ENCODE peak calls at places on chromosomes 16 and 17, in nine cellular contexts. One of them, this sample, is unnamed.

GRCh38 chr17:57629470-57629869 is 115.6 kb downstream of the CCDC182 start:
- ATAC-seq in naive thymus-derived CD8-positive, alpha-beta T cell: no peak
- ATAC-seq in CD8-positive, alpha-beta T cell: no peak
- ATAC-seq in left lung: peak
- ATAC-seq in PC-3: no peak
- ATAC-seq in naive B cell: peak
- ATAC-seq in effector memory CD8-positive, alpha-beta T cell: peak
- ATAC-seq in activated naive CD8-positive, alpha-beta T cell treated with anti-CD3 and anti-CD28 coated beads, Interleukin-2, amount 50 U/mL, for 24 hours: peak
- ATAC-seq in A549: no peak
- ATAC-seq in this sample: peak

GRCh38 chr17:78434455-78435329 is 56.2 kb downstream of the PGS1 start:
- ATAC-seq in activated naive CD8-positive, alpha-beta T cell treated with anti-CD3 and anti-CD28 coated beads, Interleukin-2, amount 50 U/mL, for 24 hours: no peak
- ATAC-seq in CD8-positive, alpha-beta T cell: no peak
- ATAC-seq in left lung: no peak
- ATAC-seq in naive thymus-derived CD8-positive, alpha-beta T cell: no peak
- ATAC-seq in effector memory CD8-positive, alpha-beta T cell: no peak
- ATAC-seq in A549: peak
- ATAC-seq in naive B cell: no peak
- ATAC-seq in PC-3: no peak
- ATAC-seq in this sample: no peak

GRCh38 chr16:52993179-52993578 is 59.5 kb downstream of the CHD9NB start:
- ATAC-seq in effector memory CD8-positive, alpha-beta T cell: no peak
- ATAC-seq in left lung: no peak
- ATAC-seq in CD8-positive, alpha-beta T cell: no peak
- ATAC-seq in naive thymus-derived CD8-positive, alpha-beta T cell: no peak
- ATAC-seq in activated naive CD8-positive, alpha-beta T cell treated with anti-CD3 and anti-CD28 coated beads, Interleukin-2, amount 50 U/mL, for 24 hours: peak
- ATAC-seq in naive B cell: no peak
- ATAC-seq in PC-3: no peak
- ATAC-seq in A549: no peak
- ATAC-seq in this sample: peak

GRCh38 chr17:33640629-33641028 is 347.5 kb upstream of the ASIC2 start:
- ATAC-seq in effector memory CD8-positive, alpha-beta T cell: no peak
- ATAC-seq in A549: no peak
- ATAC-seq in naive thymus-derived CD8-positive, alpha-beta T cell: no peak
- ATAC-seq in left lung: no peak
- ATAC-seq in PC-3: no peak
- ATAC-seq in CD8-positive, alpha-beta T cell: no peak
- ATAC-seq in activated naive CD8-positive, alpha-beta T cell treated with anti-CD3 and anti-CD28 coated beads, Interleukin-2, amount 50 U/mL, for 24 hours: no peak
- ATAC-seq in naive B cell: no peak
- ATAC-seq in this sample: no peak

GRCh38 chr17:64259922-64260321 is 3.1 kb downstream of the TEX2 start:
- ATAC-seq in left lung: no peak
- ATAC-seq in naive B cell: no peak
- ATAC-seq in PC-3: no peak
- ATAC-seq in activated naive CD8-positive, alpha-beta T cell treated with anti-CD3 and anti-CD28 coated beads, Interleukin-2, amount 50 U/mL, for 24 hours: no peak
- ATAC-seq in A549: no peak
- ATAC-seq in naive thymus-derived CD8-positive, alpha-beta T cell: no peak
- ATAC-seq in effector memory CD8-positive, alpha-beta T cell: no peak
- ATAC-seq in CD8-positive, alpha-beta T cell: no peak
- ATAC-seq in this sample: no peak

GRCh38 chr16:48378836-48379235 is 6.4 kb downstream of the SIAH1 start:
- ATAC-seq in left lung: peak
- ATAC-seq in A549: peak
- ATAC-seq in naive thymus-derived CD8-positive, alpha-beta T cell: peak
- ATAC-seq in PC-3: no peak
- ATAC-seq in effector memory CD8-positive, alpha-beta T cell: no peak
- ATAC-seq in naive B cell: peak
- ATAC-seq in activated naive CD8-positive, alpha-beta T cell treated with anti-CD3 and anti-CD28 coated beads, Interleukin-2, amount 50 U/mL, for 24 hours: no peak
- ATAC-seq in CD8-positive, alpha-beta T cell: no peak
- ATAC-seq in this sample: no peak

GRCh38 chr16:57485091-57485915 is 990 bp downstream of the DOK4 start:
- ATAC-seq in left lung: peak
- ATAC-seq in effector memory CD8-positive, alpha-beta T cell: no peak
- ATAC-seq in A549: no peak
- ATAC-seq in naive B cell: no peak
- ATAC-seq in PC-3: no peak
- ATAC-seq in activated naive CD8-positive, alpha-beta T cell treated with anti-CD3 and anti-CD28 coated beads, Interleukin-2, amount 50 U/mL, for 24 hours: no peak
- ATAC-seq in CD8-positive, alpha-beta T cell: no peak
- ATAC-seq in naive thymus-derived CD8-positive, alpha-beta T cell: no peak
- ATAC-seq in this sample: no peak

GRCh38 chr16:23131841-23132576 is 17.2 kb downstream of the USP31 start:
- ATAC-seq in effector memory CD8-positive, alpha-beta T cell: no peak
- ATAC-seq in naive B cell: no peak
- ATAC-seq in CD8-positive, alpha-beta T cell: no peak
- ATAC-seq in PC-3: no peak
- ATAC-seq in activated naive CD8-positive, alpha-beta T cell treated with anti-CD3 and anti-CD28 coated beads, Interleukin-2, amount 50 U/mL, for 24 hours: no peak
- ATAC-seq in A549: no peak
- ATAC-seq in left lung: peak
- ATAC-seq in naive thymus-derived CD8-positive, alpha-beta T cell: no peak
- ATAC-seq in this sample: no peak

GRCh38 chr17:28662527-28662829 is 473 bp downstream of the SUPT6H start:
- ATAC-seq in A549: peak
- ATAC-seq in activated naive CD8-positive, alpha-beta T cell treated with anti-CD3 and anti-CD28 coated beads, Interleukin-2, amount 50 U/mL, for 24 hours: no peak
- ATAC-seq in CD8-positive, alpha-beta T cell: no peak
- ATAC-seq in PC-3: peak
- ATAC-seq in naive thymus-derived CD8-positive, alpha-beta T cell: no peak
- ATAC-seq in effector memory CD8-positive, alpha-beta T cell: no peak
- ATAC-seq in naive B cell: no peak
- ATAC-seq in left lung: peak
- ATAC-seq in this sample: no peak

GRCh38 chr16:84569382-84569987 is 48.4 kb downstream of the COTL1 start:
- ATAC-seq in CD8-positive, alpha-beta T cell: no peak
- ATAC-seq in naive B cell: peak
- ATAC-seq in A549: no peak
- ATAC-seq in naive thymus-derived CD8-positive, alpha-beta T cell: no peak
- ATAC-seq in PC-3: no peak
- ATAC-seq in activated naive CD8-positive, alpha-beta T cell treated with anti-CD3 and anti-CD28 coated beads, Interleukin-2, amount 50 U/mL, for 24 hours: no peak
- ATAC-seq in left lung: peak
- ATAC-seq in effector memory CD8-positive, alpha-beta T cell: peak
- ATAC-seq in this sample: peak

GRCh38 chr17:76417499-76418143 is 33.2 kb downstream of the SPHK1 start:
- ATAC-seq in effector memory CD8-positive, alpha-beta T cell: no peak
- ATAC-seq in A549: no peak
- ATAC-seq in left lung: peak
- ATAC-seq in PC-3: peak
- ATAC-seq in naive thymus-derived CD8-positive, alpha-beta T cell: no peak
- ATAC-seq in CD8-positive, alpha-beta T cell: no peak
- ATAC-seq in naive B cell: peak
- ATAC-seq in activated naive CD8-positive, alpha-beta T cell treated with anti-CD3 and anti-CD28 coated beads, Interleukin-2, amount 50 U/mL, for 24 hours: no peak
- ATAC-seq in this sample: no peak

GRCh38 chr16:29804455-29805231 is 1.7 kb upstream of the MAZ start:
- ATAC-seq in activated naive CD8-positive, alpha-beta T cell treated with anti-CD3 and anti-CD28 coated beads, Interleukin-2, amount 50 U/mL, for 24 hours: peak
- ATAC-seq in effector memory CD8-positive, alpha-beta T cell: no peak
- ATAC-seq in left lung: peak
- ATAC-seq in A549: peak
- ATAC-seq in naive thymus-derived CD8-positive, alpha-beta T cell: peak
- ATAC-seq in naive B cell: no peak
- ATAC-seq in CD8-positive, alpha-beta T cell: no peak
- ATAC-seq in PC-3: no peak
- ATAC-seq in this sample: no peak

GRCh38 chr17:43380307-43380706 is 18.5 kb upstream of the ARL4D start:
- ATAC-seq in PC-3: no peak
- ATAC-seq in left lung: no peak
- ATAC-seq in CD8-positive, alpha-beta T cell: no peak
- ATAC-seq in naive thymus-derived CD8-positive, alpha-beta T cell: no peak
- ATAC-seq in effector memory CD8-positive, alpha-beta T cell: no peak
- ATAC-seq in A549: no peak
- ATAC-seq in naive B cell: no peak
- ATAC-seq in activated naive CD8-positive, alpha-beta T cell treated with anti-CD3 and anti-CD28 coated beads, Interleukin-2, amount 50 U/mL, for 24 hours: no peak
- ATAC-seq in this sample: no peak

GRCh38 chr16:74026373-74027281 is 270.0 kb upstream of the PSMD7 start:
- ATAC-seq in CD8-positive, alpha-beta T cell: no peak
- ATAC-seq in activated naive CD8-positive, alpha-beta T cell treated with anti-CD3 and anti-CD28 coated beads, Interleukin-2, amount 50 U/mL, for 24 hours: no peak
- ATAC-seq in naive thymus-derived CD8-positive, alpha-beta T cell: no peak
- ATAC-seq in effector memory CD8-positive, alpha-beta T cell: no peak
- ATAC-seq in A549: no peak
- ATAC-seq in naive B cell: no peak
- ATAC-seq in PC-3: no peak
- ATAC-seq in left lung: no peak
- ATAC-seq in this sample: no peak

GRCh38 chr16:66549284-66550131 is at the start of gene TK2:
- ATAC-seq in A549: peak
- ATAC-seq in CD8-positive, alpha-beta T cell: peak
- ATAC-seq in effector memory CD8-positive, alpha-beta T cell: peak
- ATAC-seq in naive thymus-derived CD8-positive, alpha-beta T cell: peak
- ATAC-seq in activated naive CD8-positive, alpha-beta T cell treated with anti-CD3 and anti-CD28 coated beads, Interleukin-2, amount 50 U/mL, for 24 hours: peak
- ATAC-seq in left lung: peak
- ATAC-seq in naive B cell: peak
- ATAC-seq in PC-3: peak
- ATAC-seq in this sample: peak

GRCh38 chr16:26360867-26361266 is 669.1 kb downstream of the HS3ST4 start:
- ATAC-seq in A549: no peak
- ATAC-seq in activated naive CD8-positive, alpha-beta T cell treated with anti-CD3 and anti-CD28 coated beads, Interleukin-2, amount 50 U/mL, for 24 hours: no peak
- ATAC-seq in PC-3: no peak
- ATAC-seq in left lung: no peak
- ATAC-seq in effector memory CD8-positive, alpha-beta T cell: no peak
- ATAC-seq in naive B cell: no peak
- ATAC-seq in CD8-positive, alpha-beta T cell: no peak
- ATAC-seq in naive thymus-derived CD8-positive, alpha-beta T cell: no peak
- ATAC-seq in this sample: no peak

GRCh38 chr16:30166202-30166902 is 17.1 kb upstream of the CORO1A start:
- ATAC-seq in naive B cell: peak
- ATAC-seq in PC-3: no peak
- ATAC-seq in effector memory CD8-positive, alpha-beta T cell: peak
- ATAC-seq in A549: no peak
- ATAC-seq in left lung: peak
- ATAC-seq in CD8-positive, alpha-beta T cell: peak
- ATAC-seq in naive thymus-derived CD8-positive, alpha-beta T cell: peak
- ATAC-seq in activated naive CD8-positive, alpha-beta T cell treated with anti-CD3 and anti-CD28 coated beads, Interleukin-2, amount 50 U/mL, for 24 hours: peak
- ATAC-seq in this sample: peak

GRCh38 chr17:44503080-44503842 is at the start of gene GPATCH8:
- ATAC-seq in A549: peak
- ATAC-seq in naive B cell: peak
- ATAC-seq in CD8-positive, alpha-beta T cell: peak
- ATAC-seq in left lung: peak
- ATAC-seq in PC-3: peak
- ATAC-seq in naive thymus-derived CD8-positive, alpha-beta T cell: peak
- ATAC-seq in effector memory CD8-positive, alpha-beta T cell: peak
- ATAC-seq in activated naive CD8-positive, alpha-beta T cell treated with anti-CD3 and anti-CD28 coated beads, Interleukin-2, amount 50 U/mL, for 24 hours: peak
- ATAC-seq in this sample: peak

GRCh38 chr17:13114601-13115024 is 96.8 kb upstream of the ELAC2 start:
- ATAC-seq in naive B cell: no peak
- ATAC-seq in A549: peak
- ATAC-seq in activated naive CD8-positive, alpha-beta T cell treated with anti-CD3 and anti-CD28 coated beads, Interleukin-2, amount 50 U/mL, for 24 hours: peak
- ATAC-seq in CD8-positive, alpha-beta T cell: no peak
- ATAC-seq in naive thymus-derived CD8-positive, alpha-beta T cell: no peak
- ATAC-seq in PC-3: no peak
- ATAC-seq in effector memory CD8-positive, alpha-beta T cell: no peak
- ATAC-seq in left lung: peak
- ATAC-seq in this sample: no peak

GRCh38 chr16:63617047-63617989 is 1504.5 kb downstream of the CDH11 start:
- ATAC-seq in effector memory CD8-positive, alpha-beta T cell: no peak
- ATAC-seq in CD8-positive, alpha-beta T cell: no peak
- ATAC-seq in left lung: peak
- ATAC-seq in PC-3: no peak
- ATAC-seq in A549: peak
- ATAC-seq in naive B cell: no peak
- ATAC-seq in activated naive CD8-positive, alpha-beta T cell treated with anti-CD3 and anti-CD28 coated beads, Interleukin-2, amount 50 U/mL, for 24 hours: no peak
- ATAC-seq in naive thymus-derived CD8-positive, alpha-beta T cell: no peak
- ATAC-seq in this sample: no peak

GRCh38 chr17:43334744-43335400 is 63.9 kb upstream of the ARL4D start:
- ATAC-seq in activated naive CD8-positive, alpha-beta T cell treated with anti-CD3 and anti-CD28 coated beads, Interleukin-2, amount 50 U/mL, for 24 hours: no peak
- ATAC-seq in A549: no peak
- ATAC-seq in left lung: no peak
- ATAC-seq in naive B cell: no peak
- ATAC-seq in PC-3: no peak
- ATAC-seq in naive thymus-derived CD8-positive, alpha-beta T cell: no peak
- ATAC-seq in effector memory CD8-positive, alpha-beta T cell: no peak
- ATAC-seq in CD8-positive, alpha-beta T cell: no peak
- ATAC-seq in this sample: no peak

GRCh38 chr16:24419709-24420108 is 119.7 kb upstream of the RBBP6 start:
- ATAC-seq in effector memory CD8-positive, alpha-beta T cell: no peak
- ATAC-seq in naive thymus-derived CD8-positive, alpha-beta T cell: no peak
- ATAC-seq in A549: no peak
- ATAC-seq in CD8-positive, alpha-beta T cell: no peak
- ATAC-seq in left lung: no peak
- ATAC-seq in PC-3: no peak
- ATAC-seq in activated naive CD8-positive, alpha-beta T cell treated with anti-CD3 and anti-CD28 coated beads, Interleukin-2, amount 50 U/mL, for 24 hours: no peak
- ATAC-seq in naive B cell: peak
- ATAC-seq in this sample: peak

GRCh38 chr17:74176546-74177001 is 26.9 kb upstream of the RPL38 start:
- ATAC-seq in activated naive CD8-positive, alpha-beta T cell treated with anti-CD3 and anti-CD28 coated beads, Interleukin-2, amount 50 U/mL, for 24 hours: peak
- ATAC-seq in left lung: peak
- ATAC-seq in effector memory CD8-positive, alpha-beta T cell: peak
- ATAC-seq in PC-3: peak
- ATAC-seq in naive thymus-derived CD8-positive, alpha-beta T cell: peak
- ATAC-seq in CD8-positive, alpha-beta T cell: no peak
- ATAC-seq in A549: peak
- ATAC-seq in naive B cell: no peak
- ATAC-seq in this sample: peak

GRCh38 chr16:3960049-3960809 is 79.7 kb upstream of the CREBBP start:
- ATAC-seq in effector memory CD8-positive, alpha-beta T cell: no peak
- ATAC-seq in CD8-positive, alpha-beta T cell: no peak
- ATAC-seq in activated naive CD8-positive, alpha-beta T cell treated with anti-CD3 and anti-CD28 coated beads, Interleukin-2, amount 50 U/mL, for 24 hours: no peak
- ATAC-seq in naive B cell: no peak
- ATAC-seq in A549: peak
- ATAC-seq in PC-3: peak
- ATAC-seq in naive thymus-derived CD8-positive, alpha-beta T cell: no peak
- ATAC-seq in left lung: peak
- ATAC-seq in this sample: no peak

GRCh38 chr16:86196687-86197391 is 297.9 kb downstream of the IRF8 start:
- ATAC-seq in naive thymus-derived CD8-positive, alpha-beta T cell: no peak
- ATAC-seq in A549: no peak
- ATAC-seq in naive B cell: no peak
- ATAC-seq in PC-3: no peak
- ATAC-seq in CD8-positive, alpha-beta T cell: no peak
- ATAC-seq in effector memory CD8-positive, alpha-beta T cell: no peak
- ATAC-seq in left lung: no peak
- ATAC-seq in activated naive CD8-positive, alpha-beta T cell treated with anti-CD3 and anti-CD28 coated beads, Interleukin-2, amount 50 U/mL, for 24 hours: no peak
- ATAC-seq in this sample: no peak

GRCh38 chr17:57006040-57006439 is 28.1 kb downstream of the SCPEP1 start:
- ATAC-seq in A549: no peak
- ATAC-seq in effector memory CD8-positive, alpha-beta T cell: no peak
- ATAC-seq in left lung: no peak
- ATAC-seq in CD8-positive, alpha-beta T cell: no peak
- ATAC-seq in naive B cell: no peak
- ATAC-seq in PC-3: no peak
- ATAC-seq in naive thymus-derived CD8-positive, alpha-beta T cell: no peak
- ATAC-seq in activated naive CD8-positive, alpha-beta T cell treated with anti-CD3 and anti-CD28 coated beads, Interleukin-2, amount 50 U/mL, for 24 hours: no peak
- ATAC-seq in this sample: no peak

GRCh38 chr16:47617732-47618131 is 156.6 kb downstream of the PHKB start:
- ATAC-seq in effector memory CD8-positive, alpha-beta T cell: no peak
- ATAC-seq in naive B cell: no peak
- ATAC-seq in naive thymus-derived CD8-positive, alpha-beta T cell: no peak
- ATAC-seq in A549: no peak
- ATAC-seq in activated naive CD8-positive, alpha-beta T cell treated with anti-CD3 and anti-CD28 coated beads, Interleukin-2, amount 50 U/mL, for 24 hours: no peak
- ATAC-seq in PC-3: no peak
- ATAC-seq in CD8-positive, alpha-beta T cell: no peak
- ATAC-seq in left lung: no peak
- ATAC-seq in this sample: no peak

GRCh38 chr17:38701504-38702165 is 3.4 kb upstream of the MLLT6 start:
- ATAC-seq in PC-3: no peak
- ATAC-seq in activated naive CD8-positive, alpha-beta T cell treated with anti-CD3 and anti-CD28 coated beads, Interleukin-2, amount 50 U/mL, for 24 hours: peak
- ATAC-seq in naive thymus-derived CD8-positive, alpha-beta T cell: peak
- ATAC-seq in CD8-positive, alpha-beta T cell: peak
- ATAC-seq in effector memory CD8-positive, alpha-beta T cell: peak
- ATAC-seq in A549: peak
- ATAC-seq in left lung: peak
- ATAC-seq in naive B cell: peak
- ATAC-seq in this sample: peak

GRCh38 chr17:64491034-64491860 is 5.6 kb downstream of the POLG2 start:
- ATAC-seq in naive thymus-derived CD8-positive, alpha-beta T cell: peak
- ATAC-seq in PC-3: peak
- ATAC-seq in left lung: peak
- ATAC-seq in naive B cell: peak
- ATAC-seq in effector memory CD8-positive, alpha-beta T cell: peak
- ATAC-seq in CD8-positive, alpha-beta T cell: peak
- ATAC-seq in A549: peak
- ATAC-seq in activated naive CD8-positive, alpha-beta T cell treated with anti-CD3 and anti-CD28 coated beads, Interleukin-2, amount 50 U/mL, for 24 hours: peak
- ATAC-seq in this sample: peak

GRCh38 chr17:18997650-18998196 is 6.8 kb downstream of the FAM83G start:
- ATAC-seq in CD8-positive, alpha-beta T cell: no peak
- ATAC-seq in effector memory CD8-positive, alpha-beta T cell: no peak
- ATAC-seq in PC-3: no peak
- ATAC-seq in left lung: no peak
- ATAC-seq in A549: no peak
- ATAC-seq in activated naive CD8-positive, alpha-beta T cell treated with anti-CD3 and anti-CD28 coated beads, Interleukin-2, amount 50 U/mL, for 24 hours: no peak
- ATAC-seq in naive thymus-derived CD8-positive, alpha-beta T cell: no peak
- ATAC-seq in naive B cell: no peak
- ATAC-seq in this sample: no peak

GRCh38 chr17:64974750-64975317 is 55.6 kb upstream of the LRRC37A3 start:
- ATAC-seq in CD8-positive, alpha-beta T cell: no peak
- ATAC-seq in PC-3: no peak
- ATAC-seq in effector memory CD8-positive, alpha-beta T cell: no peak
- ATAC-seq in left lung: peak
- ATAC-seq in naive thymus-derived CD8-positive, alpha-beta T cell: no peak
- ATAC-seq in A549: peak
- ATAC-seq in activated naive CD8-positive, alpha-beta T cell treated with anti-CD3 and anti-CD28 coated beads, Interleukin-2, amount 50 U/mL, for 24 hours: peak
- ATAC-seq in naive B cell: no peak
- ATAC-seq in this sample: peak

This sample was measured in stimulated activated memory B cell treated with anti-CD40 and anti-IgM and Interleukin-4, amounts not matched to agents 10 μg/mL and 1 μg/mL and 100 μg/mL, for 72 hours.